ENCODE peak calls at places on chromosomes 12 and 14, in five cellular contexts. U is body of pancreas; I is CD8-positive, alpha-beta T cell; J is esophagus muscularis mucosa; C is brain microvascular endothelial cell. W is an unnamed sample.

GRCh38 chr12:63997198-63997597 is 152.7 kb downstream of the SRGAP1 start:
- DNase-seq in U (no peak), I (no peak), J (no peak), C (no peak), W (no peak)

GRCh38 chr12:22626429-22626828 is 1.5 kb downstream of the ETNK1 start:
- DNase-seq in U (no peak), I (no peak), J (no peak), C (peak; percentile 16), W (no peak)

GRCh38 chr12:121209221-121209620 is 708 bp upstream of the P2RX4 start:
- DNase-seq in U (no peak), I (no peak), J (no peak), C (no peak), W (no peak)

GRCh38 chr12:47360771-47361388 is 281.1 kb upstream of the AMIGO2 start:
- DNase-seq in U (no peak), I (peak; percentile 31), J (no peak), C (no peak), W (no peak)

GRCh38 chr12:119609358-119609757 is 15.8 kb downstream of the TMEM233 start:
- DNase-seq in U (no peak), I (no peak), J (no peak), C (no peak), W (no peak)

GRCh38 chr12:66627270-66627987 is 51.4 kb downstream of the GRIP1 start:
- DNase-seq in U (no peak), I (no peak), J (no peak), C (no peak), W (no peak)

GRCh38 chr12:202081-202731 is 11.8 kb downstream of the SLC6A12 start:
- DNase-seq in U (no peak), I (no peak), J (no peak), C (no peak), W (no peak)

GRCh38 chr12:132539016-132539773 is 49.2 kb downstream of the FBRSL1 start:
- DNase-seq in U (no peak), I (no peak), J (no peak), C (no peak), W (no peak)

GRCh38 chr14:101624579-101624978 is 63.3 kb downstream of the DIO3 start:
- DNase-seq in U (no peak), I (no peak), J (peak; percentile 87), C (no peak), W (no peak)

GRCh38 chr12:65511927-65512326 is 233.4 kb downstream of the MSRB3 start:
- DNase-seq in U (no peak), I (no peak), J (no peak), C (no peak), W (no peak)

GRCh38 chr12:7868391-7868790 is 4.3 kb downstream of the SLC2A14 start:
- DNase-seq in U (no peak), I (no peak), J (no peak), C (no peak), W (no peak)

GRCh38 chr14:65783101-65783500 is 370.6 kb downstream of the FUT8 start:
- DNase-seq in U (no peak), I (no peak), J (no peak), C (no peak), W (no peak)

GRCh38 chr12:120264086-120264485 is 1.4 kb downstream of the PXN start:
- DNase-seq in U (peak; percentile 33), I (no peak), J (no peak), C (no peak), W (no peak)

GRCh38 chr12:42370013-42370412 is 44.0 kb downstream of the PPHLN1 start:
- DNase-seq in U (no peak), I (no peak), J (no peak), C (no peak), W (no peak)

GRCh38 chr12:95674631-95675030 is 115.9 kb downstream of the NTN4 start:
- DNase-seq in U (peak; percentile 42), I (no peak), J (no peak), C (peak; percentile 16), W (no peak)

GRCh38 chr14:55545779-55546178 is 34.2 kb upstream of the KTN1 start:
- DNase-seq in U (no peak), I (no peak), J (no peak), C (no peak), W (no peak)

GRCh38 chr14:64834965-64835364 is 44.7 kb downstream of the SPTB start:
- DNase-seq in U (no peak), I (no peak), J (no peak), C (no peak), W (no peak)

GRCh38 chr12:103517161-103517560 is 21.4 kb upstream of the C12orf42 start:
- DNase-seq in U (no peak), I (no peak), J (no peak), C (no peak), W (no peak)

GRCh38 chr14:75615200-75615599 is 36.8 kb downstream of the FLVCR2 start:
- DNase-seq in U (no peak), I (no peak), J (no peak), C (no peak), W (no peak)

GRCh38 chr12:67452119-67452805 is 183.1 kb downstream of the CAND1 start:
- DNase-seq in U (no peak), I (no peak), J (no peak), C (no peak), W (no peak)

GRCh38 chr12:16037533-16037932 is 126.4 kb downstream of the DERA start:
- DNase-seq in U (no peak), I (no peak), J (no peak), C (no peak), W (no peak)

GRCh38 chr12:20268771-20269170 is 99.6 kb upstream of the PDE3A start:
- DNase-seq in U (no peak), I (no peak), J (no peak), C (no peak), W (no peak)

GRCh38 chr14:64745511-64746041 is 41.4 kb downstream of the PLEKHG3 start:
- DNase-seq in U (no peak), I (no peak), J (no peak), C (peak; percentile 39), W (no peak)

GRCh38 chr12:120854804-120855203 is 49.4 kb downstream of the SPPL3 start:
- DNase-seq in U (no peak), I (no peak), J (no peak), C (no peak), W (no peak)

GRCh38 chr14:104107611-104108569 is 22.4 kb downstream of the ASPG start:
- DNase-seq in U (peak; percentile 20), I (no peak), J (no peak), C (no peak), W (no peak)

GRCh38 chr14:50560929-50561280 is 960 bp downstream of the ATL1 start:
- DNase-seq in U (peak; percentile 79), I (peak; percentile 43), J (peak; percentile 93), C (peak; percentile 54), W (peak; percentile 65)

GRCh38 chr12:92596388-92596787 is 106.4 kb upstream of the PLEKHG7 start:
- DNase-seq in U (no peak), I (no peak), J (no peak), C (peak; percentile 80), W (no peak)

GRCh38 chr12:46915082-46915481 is 89.3 kb upstream of the SLC38A4 start:
- DNase-seq in U (no peak), I (no peak), J (no peak), C (peak; percentile 83), W (no peak)

GRCh38 chr12:43063642-43064041 is 474.1 kb upstream of the PRICKLE1 start:
- DNase-seq in U (no peak), I (no peak), J (no peak), C (peak; percentile 65), W (no peak)

GRCh38 chr14:80955434-80955939 is at the start of gene TSHR:
- DNase-seq in U (no peak), I (peak; percentile 12), J (no peak), C (no peak), W (no peak)

GRCh38 chr12:27331299-27331926 is 1.2 kb upstream of the BMAL2 start:
- DNase-seq in U (no peak), I (no peak), J (no peak), C (peak; percentile 89), W (no peak)

GRCh38 chr12:49108958-49109404 is 1.7 kb downstream of the LMBR1L start:
- DNase-seq in U (peak; percentile 65), I (no peak), J (no peak), C (no peak), W (no peak)

GRCh38 chr12:29907486-29907885 is 123.7 kb upstream of the TMTC1 start:
- DNase-seq in U (no peak), I (no peak), J (no peak), C (peak; percentile 11), W (no peak)

GRCh38 chr14:95523818-95524448 is 7.5 kb upstream of the SYNE3 start:
- DNase-seq in U (peak; percentile 55), I (no peak), J (no peak), C (no peak), W (no peak)

GRCh38 chr14:42475289-42475688 is 868.6 kb downstream of the LRFN5 start:
- DNase-seq in U (no peak), I (no peak), J (no peak), C (no peak), W (no peak)

GRCh38 chr12:26971963-26972362 is 33.7 kb downstream of the FGFR1OP2 start:
- DNase-seq in U (no peak), I (peak; percentile 59), J (no peak), C (no peak), W (no peak)

GRCh38 chr12:1926274-1926673 is 7.8 kb upstream of the CACNA2D4 start:
- DNase-seq in U (no peak), I (no peak), J (peak; percentile 62), C (no peak), W (no peak)

GRCh38 chr14:73283592-73284379 is 46.5 kb downstream of the PAPLN start:
- DNase-seq in U (no peak), I (no peak), J (no peak), C (no peak), W (no peak)

GRCh38 chr14:31951638-31951964 is 125.5 kb upstream of the ARHGAP5 start:
- DNase-seq in U (no peak), I (no peak), J (no peak), C (no peak), W (no peak)
- H3K27ac ChIP-seq in U (no peak overlapping the region), I (no peak overlapping the region), J (no peak overlapping the region), C (no peak overlapping the region), W (no peak overlapping the region)

GRCh38 chr14:23141706-23142467 is 22.8 kb upstream of the CEBPE start:
- DNase-seq in U (peak; percentile 78), I (no peak), J (peak; percentile 89), C (peak; percentile 4), W (no peak)
- H3K27ac ChIP-seq in U (no peak overlapping the region), I (no peak overlapping the region), J (peak overlapping the region; percentile 77), C (no peak overlapping the region), W (no peak overlapping the region)

GRCh38 chr14:93958567-93959238 is 17.7 kb downstream of the ASB2 start:
- DNase-seq in U (no peak), I (no peak), J (no peak), C (no peak), W (no peak)
- H3K27ac ChIP-seq in U (no peak overlapping the region), I (peak overlapping the region; percentile 47), J (peak overlapping the region; percentile 89), C (no peak overlapping the region), W (no peak overlapping the region)

GRCh38 chr12:124377981-124378509 is 83.2 kb downstream of the RFLNA start:
- DNase-seq in U (no peak), I (no peak), J (no peak), C (no peak), W (no peak)
- H3K27ac ChIP-seq in U (no peak overlapping the region), I (no peak overlapping the region), J (peak overlapping the region; percentile 92), C (no peak overlapping the region), W (no peak overlapping the region)

GRCh38 chr12:32450363-32450762 is 51.0 kb downstream of the FGD4 start:
- DNase-seq in U (no peak), I (no peak), J (no peak), C (no peak), W (no peak)
- H3K27ac ChIP-seq in U (no peak overlapping the region), I (no peak overlapping the region), J (no peak overlapping the region), C (no peak overlapping the region), W (no peak overlapping the region)

W was measured in caudate nucleus.